ENCODE peak calls at places on chromosomes 16 and 17, in eight cellular contexts. One of them, this sample, is unnamed.
A peak's percentile ranks its signal among the peaks of the same experiment; 100 is the strongest.

GRCh38 chr16:89430436-89431157 is 59.8 kb downstream of the ANKRD11 start:
- DNase-seq in right lobe of liver: peak; percentile 78
- DNase-seq in left kidney: no peak
- DNase-seq in putamen: no peak
- DNase-seq in GM03348: no peak
- DNase-seq in fibroblast of gingiva: no peak
- DNase-seq in fibroblast of villous mesenchyme: no peak
- DNase-seq in iPS DF 6.9: no peak
- DNase-seq in this sample: no peak

GRCh38 chr16:66919569-66920472 is 1.1 kb upstream of the CDH16 start:
- DNase-seq in putamen: no peak
- DNase-seq in fibroblast of gingiva: no peak
- DNase-seq in GM03348: no peak
- DNase-seq in fibroblast of villous mesenchyme: no peak
- DNase-seq in right lobe of liver: no peak
- DNase-seq in iPS DF 6.9: no peak
- DNase-seq in left kidney: peak; percentile 51
- DNase-seq in this sample: no peak

GRCh38 chr16:66996324-66996982 is 8.1 kb downstream of the CES4A start:
- DNase-seq in GM03348: peak; percentile 73
- DNase-seq in fibroblast of gingiva: peak; percentile 90
- DNase-seq in right lobe of liver: peak; percentile 80
- DNase-seq in putamen: peak; percentile 97
- DNase-seq in fibroblast of villous mesenchyme: peak; percentile 77
- DNase-seq in left kidney: no peak
- DNase-seq in iPS DF 6.9: no peak
- DNase-seq in this sample: no peak

GRCh38 chr16:65038125-65038524 is 83.7 kb downstream of the CDH11 start:
- DNase-seq in left kidney: peak; percentile 86
- DNase-seq in fibroblast of villous mesenchyme: peak; percentile 50
- DNase-seq in fibroblast of gingiva: no peak
- DNase-seq in GM03348: no peak
- DNase-seq in putamen: no peak
- DNase-seq in iPS DF 6.9: no peak
- DNase-seq in right lobe of liver: no peak
- DNase-seq in this sample: no peak

GRCh38 chr17:51608251-51608933 is 348.0 kb downstream of the UTP18 start:
- DNase-seq in GM03348: no peak
- DNase-seq in iPS DF 6.9: no peak
- DNase-seq in right lobe of liver: no peak
- DNase-seq in putamen: no peak
- DNase-seq in fibroblast of gingiva: no peak
- DNase-seq in fibroblast of villous mesenchyme: no peak
- DNase-seq in left kidney: no peak
- DNase-seq in this sample: no peak

GRCh38 chr17:40596261-40596919 is 31.1 kb upstream of the CCR7 start:
- DNase-seq in iPS DF 6.9: peak; percentile 35
- DNase-seq in GM03348: no peak
- DNase-seq in putamen: no peak
- DNase-seq in left kidney: no peak
- DNase-seq in right lobe of liver: no peak
- DNase-seq in fibroblast of gingiva: no peak
- DNase-seq in fibroblast of villous mesenchyme: peak; percentile 14
- DNase-seq in this sample: no peak

GRCh38 chr16:19583665-19584300 is 28.3 kb downstream of the VPS35L start:
- DNase-seq in iPS DF 6.9: peak; percentile 33
- DNase-seq in fibroblast of villous mesenchyme: peak; percentile 55
- DNase-seq in left kidney: peak; percentile 77
- DNase-seq in right lobe of liver: no peak
- DNase-seq in GM03348: peak; percentile 32
- DNase-seq in fibroblast of gingiva: peak; percentile 62
- DNase-seq in putamen: no peak
- DNase-seq in this sample: no peak

GRCh38 chr17:29744121-29744520 is 121.4 kb upstream of the CORO6 start:
- DNase-seq in left kidney: no peak
- DNase-seq in GM03348: no peak
- DNase-seq in fibroblast of villous mesenchyme: no peak
- DNase-seq in putamen: no peak
- DNase-seq in right lobe of liver: no peak
- DNase-seq in fibroblast of gingiva: no peak
- DNase-seq in iPS DF 6.9: no peak
- DNase-seq in this sample: no peak

GRCh38 chr16:47424846-47425245 is 36.0 kb downstream of the ITFG1 start:
- DNase-seq in putamen: no peak
- DNase-seq in fibroblast of gingiva: no peak
- DNase-seq in GM03348: no peak
- DNase-seq in left kidney: no peak
- DNase-seq in fibroblast of villous mesenchyme: no peak
- DNase-seq in iPS DF 6.9: no peak
- DNase-seq in right lobe of liver: no peak
- DNase-seq in this sample: peak; percentile 29

GRCh38 chr16:67164599-67165061 is at the start of gene HSF4:
- DNase-seq in right lobe of liver: peak; percentile 83
- DNase-seq in GM03348: peak; percentile 77
- DNase-seq in left kidney: no peak
- DNase-seq in fibroblast of gingiva: peak; percentile 27
- DNase-seq in putamen: no peak
- DNase-seq in iPS DF 6.9: no peak
- DNase-seq in fibroblast of villous mesenchyme: peak; percentile 58
- DNase-seq in this sample: peak; percentile 64

GRCh38 chr17:77591231-77591785 is 367.2 kb upstream of the TNRC6C start:
- DNase-seq in fibroblast of gingiva: no peak
- DNase-seq in left kidney: peak; percentile 32
- DNase-seq in GM03348: no peak
- DNase-seq in fibroblast of villous mesenchyme: no peak
- DNase-seq in right lobe of liver: no peak
- DNase-seq in iPS DF 6.9: no peak
- DNase-seq in putamen: no peak
- DNase-seq in this sample: no peak

GRCh38 chr16:62280556-62280955 is 244.3 kb upstream of the CDH8 start:
- DNase-seq in putamen: no peak
- DNase-seq in right lobe of liver: no peak
- DNase-seq in iPS DF 6.9: no peak
- DNase-seq in fibroblast of gingiva: no peak
- DNase-seq in fibroblast of villous mesenchyme: no peak
- DNase-seq in left kidney: no peak
- DNase-seq in GM03348: no peak
- DNase-seq in this sample: no peak

GRCh38 chr16:13994239-13995106 is 74.5 kb downstream of the ERCC4 start:
- DNase-seq in fibroblast of gingiva: no peak
- DNase-seq in left kidney: no peak
- DNase-seq in iPS DF 6.9: no peak
- DNase-seq in GM03348: no peak
- DNase-seq in putamen: no peak
- DNase-seq in right lobe of liver: no peak
- DNase-seq in fibroblast of villous mesenchyme: no peak
- DNase-seq in this sample: no peak

GRCh38 chr16:12002447-12003006 is 26.0 kb downstream of the SNX29 start:
- DNase-seq in iPS DF 6.9: no peak
- DNase-seq in putamen: no peak
- DNase-seq in right lobe of liver: no peak
- DNase-seq in GM03348: peak; percentile 24
- DNase-seq in fibroblast of gingiva: no peak
- DNase-seq in fibroblast of villous mesenchyme: peak; percentile 97
- DNase-seq in left kidney: no peak
- DNase-seq in this sample: no peak

GRCh38 chr16:8721693-8722348 is 47.4 kb downstream of the ABAT start:
- DNase-seq in GM03348: no peak
- DNase-seq in right lobe of liver: no peak
- DNase-seq in fibroblast of villous mesenchyme: no peak
- DNase-seq in iPS DF 6.9: no peak
- DNase-seq in left kidney: peak; percentile 13
- DNase-seq in putamen: no peak
- DNase-seq in fibroblast of gingiva: no peak
- DNase-seq in this sample: no peak

GRCh38 chr16:89805136-89805905 is 11.1 kb downstream of the FANCA start:
- DNase-seq in fibroblast of villous mesenchyme: peak; percentile 82
- DNase-seq in GM03348: peak; percentile 42
- DNase-seq in iPS DF 6.9: no peak
- DNase-seq in left kidney: no peak
- DNase-seq in putamen: no peak
- DNase-seq in fibroblast of gingiva: peak; percentile 86
- DNase-seq in right lobe of liver: no peak
- DNase-seq in this sample: no peak

GRCh38 chr17:69325518-69326301 is 1.2 kb downstream of the ABCA5 start:
- DNase-seq in fibroblast of gingiva: no peak
- DNase-seq in iPS DF 6.9: no peak
- DNase-seq in right lobe of liver: peak; percentile 70
- DNase-seq in left kidney: peak; percentile 54
- DNase-seq in fibroblast of villous mesenchyme: no peak
- DNase-seq in putamen: no peak
- DNase-seq in GM03348: no peak
- DNase-seq in this sample: no peak

GRCh38 chr16:64950731-64951130 is 171.1 kb downstream of the CDH11 start:
- DNase-seq in fibroblast of gingiva: no peak
- DNase-seq in putamen: no peak
- DNase-seq in GM03348: no peak
- DNase-seq in left kidney: no peak
- DNase-seq in iPS DF 6.9: no peak
- DNase-seq in fibroblast of villous mesenchyme: no peak
- DNase-seq in right lobe of liver: no peak
- DNase-seq in this sample: no peak

GRCh38 chr17:10217916-10218315 is 19.5 kb upstream of the GAS7 start:
- DNase-seq in iPS DF 6.9: no peak
- DNase-seq in GM03348: no peak
- DNase-seq in fibroblast of villous mesenchyme: peak; percentile 78
- DNase-seq in left kidney: peak; percentile 21
- DNase-seq in right lobe of liver: no peak
- DNase-seq in putamen: no peak
- DNase-seq in fibroblast of gingiva: no peak
- DNase-seq in this sample: no peak

GRCh38 chr17:44108440-44109311 is 14.8 kb downstream of the HDAC5 start:
- DNase-seq in left kidney: peak; percentile 56
- DNase-seq in fibroblast of gingiva: peak; percentile 98
- DNase-seq in putamen: no peak
- DNase-seq in iPS DF 6.9: no peak
- DNase-seq in right lobe of liver: peak; percentile 89
- DNase-seq in GM03348: peak; percentile 94
- DNase-seq in fibroblast of villous mesenchyme: peak; percentile 96
- DNase-seq in this sample: no peak

GRCh38 chr17:75182319-75182568 is 515 bp downstream of the SUMO2 start:
- DNase-seq in right lobe of liver: peak; percentile 60
- DNase-seq in left kidney: no peak
- DNase-seq in fibroblast of villous mesenchyme: no peak
- DNase-seq in iPS DF 6.9: no peak
- DNase-seq in putamen: no peak
- DNase-seq in fibroblast of gingiva: no peak
- DNase-seq in GM03348: no peak
- DNase-seq in this sample: no peak

GRCh38 chr17:1029196-1029911 is 32.4 kb downstream of the TIMM22 start:
- DNase-seq in left kidney: no peak
- DNase-seq in right lobe of liver: no peak
- DNase-seq in GM03348: peak; percentile 79
- DNase-seq in fibroblast of gingiva: peak; percentile 47
- DNase-seq in iPS DF 6.9: no peak
- DNase-seq in putamen: no peak
- DNase-seq in fibroblast of villous mesenchyme: peak; percentile 85
- DNase-seq in this sample: no peak

GRCh38 chr16:83706394-83706793 is 101.4 kb upstream of the HSBP1 start:
- DNase-seq in fibroblast of gingiva: no peak
- DNase-seq in iPS DF 6.9: no peak
- DNase-seq in right lobe of liver: no peak
- DNase-seq in left kidney: no peak
- DNase-seq in GM03348: peak; percentile 29
- DNase-seq in putamen: no peak
- DNase-seq in fibroblast of villous mesenchyme: no peak
- DNase-seq in this sample: no peak

GRCh38 chr17:76004750-76005262 is 4.2 kb downstream of the CDK3 start:
- DNase-seq in GM03348: no peak
- DNase-seq in right lobe of liver: no peak
- DNase-seq in fibroblast of gingiva: no peak
- DNase-seq in fibroblast of villous mesenchyme: no peak
- DNase-seq in iPS DF 6.9: no peak
- DNase-seq in putamen: no peak
- DNase-seq in left kidney: no peak
- DNase-seq in this sample: no peak

GRCh38 chr17:76356803-76357456 is 3.2 kb upstream of the PRPSAP1 start:
- DNase-seq in fibroblast of gingiva: no peak
- DNase-seq in left kidney: no peak
- DNase-seq in GM03348: no peak
- DNase-seq in putamen: no peak
- DNase-seq in fibroblast of villous mesenchyme: no peak
- DNase-seq in right lobe of liver: no peak
- DNase-seq in iPS DF 6.9: no peak
- DNase-seq in this sample: no peak

GRCh38 chr16:50551243-50551642 is 3.0 kb downstream of the NKD1 start:
- DNase-seq in left kidney: no peak
- DNase-seq in GM03348: no peak
- DNase-seq in iPS DF 6.9: no peak
- DNase-seq in right lobe of liver: no peak
- DNase-seq in fibroblast of gingiva: no peak
- DNase-seq in putamen: no peak
- DNase-seq in fibroblast of villous mesenchyme: no peak
- DNase-seq in this sample: no peak

GRCh38 chr17:58757162-58757613 is 1.5 kb downstream of the PPM1E start:
- DNase-seq in iPS DF 6.9: no peak
- DNase-seq in GM03348: no peak
- DNase-seq in right lobe of liver: no peak
- DNase-seq in fibroblast of gingiva: no peak
- DNase-seq in putamen: no peak
- DNase-seq in fibroblast of villous mesenchyme: no peak
- DNase-seq in left kidney: no peak
- DNase-seq in this sample: no peak

GRCh38 chr17:33603794-33604193 is 310.7 kb upstream of the ASIC2 start:
- DNase-seq in right lobe of liver: no peak
- DNase-seq in iPS DF 6.9: no peak
- DNase-seq in fibroblast of gingiva: no peak
- DNase-seq in putamen: no peak
- DNase-seq in fibroblast of villous mesenchyme: no peak
- DNase-seq in left kidney: peak; percentile 6
- DNase-seq in GM03348: no peak
- DNase-seq in this sample: no peak

GRCh38 chr17:56172517-56172982 is 19.3 kb downstream of the ANKFN1 start:
- DNase-seq in left kidney: peak; percentile 85
- DNase-seq in fibroblast of gingiva: peak; percentile 12
- DNase-seq in iPS DF 6.9: no peak
- DNase-seq in right lobe of liver: no peak
- DNase-seq in fibroblast of villous mesenchyme: no peak
- DNase-seq in GM03348: no peak
- DNase-seq in putamen: no peak
- DNase-seq in this sample: no peak

GRCh38 chr17:74623693-74624093 is at the start of gene CD300E:
- DNase-seq in fibroblast of gingiva: no peak
- DNase-seq in fibroblast of villous mesenchyme: no peak
- DNase-seq in right lobe of liver: no peak
- DNase-seq in putamen: no peak
- DNase-seq in left kidney: no peak
- DNase-seq in GM03348: no peak
- DNase-seq in iPS DF 6.9: no peak
- DNase-seq in this sample: no peak

GRCh38 chr16:2424061-2425007 is 4.9 kb upstream of the CCNF start:
- DNase-seq in fibroblast of villous mesenchyme: no peak
- DNase-seq in GM03348: no peak
- DNase-seq in left kidney: no peak
- DNase-seq in right lobe of liver: no peak
- DNase-seq in fibroblast of gingiva: no peak
- DNase-seq in putamen: no peak
- DNase-seq in iPS DF 6.9: no peak
- DNase-seq in this sample: no peak

This sample was measured in H1.